ENCODE peak calls at places on chromosomes 16 and 17, in seven cellular contexts. L, Q, D, G, J, R and U are unnamed samples.

GRCh38 chr16:79045191-79045590 is 555.3 kb downstream of the MAF start:
- DNase-seq in L (no peak), Q (no peak), D (no peak), G (no peak), J (no peak), R (no peak), U (no peak)

GRCh38 chr16:12470311-12471229 is 333.1 kb downstream of the CPPED1 start:
- DNase-seq in L (no peak), Q (no peak), D (no peak), G (no peak), J (no peak), R (no peak), U (peak; percentile 5)

GRCh38 chr17:32819787-32820186 is 57.1 kb downstream of the MYO1D start:
- DNase-seq in L (no peak), Q (no peak), D (no peak), G (no peak), J (no peak), R (no peak), U (no peak)

GRCh38 chr17:47995241-47995935 is 24.5 kb downstream of the CDK5RAP3 start:
- DNase-seq in L (no peak), Q (no peak), D (no peak), G (peak; percentile 83), J (no peak), R (no peak), U (no peak)

GRCh38 chr16:4244881-4245280 is 3.0 kb upstream of the SRL start:
- DNase-seq in L (no peak), Q (no peak), D (no peak), G (no peak), J (no peak), R (no peak), U (no peak)

GRCh38 chr16:50268352-50268751 is 2.0 kb downstream of the ADCY7 start:
- DNase-seq in L (no peak), Q (no peak), D (no peak), G (no peak), J (no peak), R (no peak), U (no peak)

GRCh38 chr17:66809408-66809807 is 25.5 kb upstream of the CACNG5 start:
- DNase-seq in L (no peak), Q (no peak), D (no peak), G (no peak), J (no peak), R (no peak), U (no peak)

GRCh38 chr17:79621151-79621940 is 10.5 kb upstream of the RBFOX3 start:
- DNase-seq in L (no peak), Q (no peak), D (no peak), G (peak; percentile 7), J (no peak), R (no peak), U (no peak)

GRCh38 chr16:177394-177822 is 928 bp downstream of the HBA1 start:
- DNase-seq in L (no peak), Q (no peak), D (peak; percentile 46), G (no peak), J (no peak), R (no peak), U (peak; percentile 28)

GRCh38 chr16:49782405-49782804 is 73.5 kb downstream of the ZNF423 start:
- DNase-seq in L (no peak), Q (no peak), D (no peak), G (no peak), J (no peak), R (no peak), U (no peak)

GRCh38 chr16:67108931-67109406 is 772 bp upstream of the PHAF1 start:
- DNase-seq in L (no peak), Q (no peak), D (no peak), G (no peak), J (no peak), R (no peak), U (no peak)

GRCh38 chr16:53785044-53785443 is 81.1 kb downstream of the FTO start:
- DNase-seq in L (no peak), Q (no peak), D (no peak), G (no peak), J (no peak), R (no peak), U (peak; percentile 63)

GRCh38 chr17:65750678-65751077 is 189.2 kb upstream of the AXIN2 start:
- DNase-seq in L (peak; percentile 15), Q (peak; percentile 59), D (peak; percentile 91), G (peak; percentile 81), J (no peak), R (peak; percentile 30), U (peak; percentile 42)

GRCh38 chr16:29307598-29308507 is 98.7 kb downstream of the NPIPB11 start:
- DNase-seq in L (no peak), Q (no peak), D (no peak), G (no peak), J (no peak), R (no peak), U (peak; percentile 31)

GRCh38 chr17:4436846-4437245 is 3.1 kb downstream of the SPNS3 start:
- DNase-seq in L (no peak), Q (no peak), D (no peak), G (no peak), J (no peak), R (no peak), U (no peak)

GRCh38 chr17:35041390-35041789 is 22.1 kb downstream of the RFFL start:
- DNase-seq in L (no peak), Q (no peak), D (no peak), G (no peak), J (no peak), R (no peak), U (no peak)

GRCh38 chr16:80899804-80900592 is 95.6 kb upstream of the CDYL2 start:
- DNase-seq in L (peak; percentile 68), Q (no peak), D (peak; percentile 54), G (peak; percentile 88), J (no peak), R (no peak), U (peak; percentile 99)

GRCh38 chr16:67169642-67170167 is 633 bp upstream of the NOL3 start:
- DNase-seq in L (no peak), Q (no peak), D (no peak), G (no peak), J (no peak), R (no peak), U (peak; percentile 76)

GRCh38 chr17:82458885-82459424 is 414 bp downstream of the NARF start:
- DNase-seq in L (no peak), Q (peak; percentile 6), D (peak; percentile 17), G (no peak), J (no peak), R (peak; percentile 14), U (peak; percentile 31)